ENCODE peak calls at places on chromosome 20, in eight cellular contexts. J is Karpas-422, P is PC-3, G is IMR-90, Q is HepG2, Y is mammary epithelial cell, F is GM23248, B is HCT116. O is an unnamed sample.

GRCh38 chr20:36941403-36941835 is 10.1 kb downstream of the SAMHD1 start:
- DNase-seq in B (no peak), F (peak; percentile 21), J (no peak), G (no peak), P (peak; percentile 55), Q (no peak), Y (no peak), O (peak; percentile 32)

GRCh38 chr20:62352402-62353288 is 14.5 kb downstream of the LAMA5 start:
- DNase-seq in B (no peak), Y (peak; percentile 69), J (no peak), F (no peak), G (no peak), Q (no peak), P (peak; percentile 63), O (peak; percentile 94)

GRCh38 chr20:46307139-46307998 is 929 bp downstream of the CDH22 start:
- DNase-seq in G (peak; percentile 20), B (no peak), Q (peak; percentile 44), F (peak; percentile 68), Y (peak; percentile 25), P (peak; percentile 59), J (peak; percentile 95), O (peak; percentile 98)

GRCh38 chr20:37218431-37218830 is 39.1 kb upstream of the MROH8 start:
- DNase-seq in G (no peak), B (no peak), J (no peak), F (peak; percentile 25), P (no peak), Y (no peak), Q (no peak), O (no peak)

GRCh38 chr20:15613530-15613929 is 959.7 kb downstream of the KIF16B start:
- DNase-seq in F (no peak), Q (no peak), J (no peak), Y (no peak), G (peak; percentile 21), P (no peak), B (no peak), O (no peak)

GRCh38 chr20:63808145-63808724 is 22.8 kb downstream of the ZBTB46 start:
- DNase-seq in G (no peak), Q (no peak), Y (no peak), F (no peak), J (no peak), B (no peak), P (no peak), O (no peak)

GRCh38 chr20:37890643-37891042 is 12.3 kb upstream of the VSTM2L start:
- DNase-seq in F (no peak), B (no peak), P (no peak), G (no peak), Y (no peak), J (no peak), Q (no peak), O (no peak)

GRCh38 chr20:62774076-62774714 is 22.1 kb upstream of the MRGBP start:
- DNase-seq in J (no peak), G (no peak), Q (no peak), Y (no peak), F (no peak), P (no peak), B (no peak), O (no peak)

GRCh38 chr20:25551413-25552210 is 33.7 kb downstream of the NINL start:
- DNase-seq in F (peak; percentile 10), G (no peak), Q (no peak), B (no peak), J (peak; percentile 14), Y (no peak), P (no peak), O (no peak)

GRCh38 chr20:5150226-5151076 is 23.6 kb downstream of the CDS2 start:
- DNase-seq in J (no peak), G (peak; percentile 58), P (peak; percentile 25), F (peak; percentile 55), Q (peak; percentile 96), Y (no peak), B (no peak), O (peak; percentile 81)

GRCh38 chr20:31695849-31696804 is 26.5 kb downstream of the BCL2L1 start:
- DNase-seq in F (peak; percentile 76), P (peak; percentile 95), B (peak; percentile 84), Q (peak; percentile 100), Y (peak; percentile 58), G (peak; percentile 57), J (no peak), O (peak; percentile 87)

GRCh38 chr20:11103866-11104265 is 430.1 kb upstream of the JAG1 start:
- DNase-seq in P (no peak), J (no peak), G (peak; percentile 59), B (no peak), Q (no peak), Y (peak; percentile 22), F (no peak), O (no peak)

GRCh38 chr20:17107127-17107526 is 119.7 kb upstream of the PCSK2 start:
- DNase-seq in P (no peak), J (no peak), F (no peak), G (no peak), B (no peak), Q (no peak), Y (no peak), O (no peak)

GRCh38 chr20:7673841-7674240 is 266.4 kb downstream of the HAO1 start:
- DNase-seq in J (no peak), G (no peak), B (no peak), F (peak; percentile 68), P (peak; percentile 97), Y (peak; percentile 24), Q (no peak), O (no peak)

GRCh38 chr20:61980647-61981583 is 84.8 kb downstream of the TAF4 start:
- DNase-seq in Y (no peak), Q (peak; percentile 72), G (no peak), P (peak; percentile 66), F (peak; percentile 24), J (peak; percentile 49), B (peak; percentile 3), O (peak; percentile 96)

GRCh38 chr20:44746367-44747165 is 901 bp downstream of the KCNK15 start:
- DNase-seq in J (no peak), Q (no peak), P (no peak), Y (no peak), B (no peak), G (no peak), F (peak; percentile 40), O (peak; percentile 86)

GRCh38 chr20:56949318-56949717 is 317.1 kb downstream of the BMP7 start:
- DNase-seq in Y (no peak), B (peak; percentile 22), G (no peak), Q (no peak), P (peak; percentile 17), F (no peak), J (peak; percentile 43), O (no peak)

GRCh38 chr20:23007462-23007861 is 27.6 kb upstream of the SSTR4 start:
- DNase-seq in Q (no peak), F (no peak), P (no peak), Y (no peak), G (no peak), J (no peak), B (no peak), O (no peak)

GRCh38 chr20:6232436-6232835 is 109.6 kb upstream of the FERMT1 start:
- DNase-seq in Y (no peak), J (no peak), B (no peak), G (no peak), F (no peak), P (no peak), Q (no peak), O (no peak)
- H2AFZ ChIP-seq in Y (no peak overlapping the region), J (no peak overlapping the region), B (no peak overlapping the region), G (no peak overlapping the region), F (no peak overlapping the region), P (no peak overlapping the region), Q (no peak overlapping the region), O (no peak overlapping the region)

DNA sequence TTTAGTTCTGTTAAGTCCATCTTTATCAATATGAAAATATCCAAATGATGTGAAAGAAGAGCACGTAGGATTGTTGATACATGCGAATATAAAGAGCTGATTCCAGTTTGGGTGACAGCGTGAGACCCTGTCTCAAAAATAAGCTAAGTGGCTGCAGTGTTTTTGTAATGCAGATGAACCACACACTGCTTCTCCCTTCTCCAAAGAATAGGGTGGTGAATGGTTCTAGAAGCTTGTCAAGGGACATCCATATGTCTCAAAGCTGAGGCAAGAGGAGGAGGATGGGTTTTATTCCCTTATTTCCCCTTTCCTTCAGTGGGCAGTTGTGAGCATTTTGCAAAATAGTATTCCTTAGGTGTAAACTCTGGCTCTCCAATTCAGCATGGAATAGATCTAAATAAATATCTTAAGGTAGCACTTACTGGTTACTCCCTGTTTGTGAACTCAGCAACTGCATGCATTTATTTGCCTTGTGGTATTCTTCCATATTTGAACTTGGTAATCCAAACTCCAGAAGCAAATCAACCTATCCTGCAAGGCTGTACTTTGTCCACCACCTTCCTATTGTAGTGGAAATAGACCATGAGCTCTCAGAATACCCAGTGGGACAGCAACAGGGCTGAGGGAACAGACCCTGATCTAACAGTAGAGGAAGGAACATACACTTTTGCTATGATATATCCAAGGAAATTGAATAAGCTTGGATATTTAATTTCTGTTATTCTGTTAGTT is 38.0 kb downstream of the XRN2 start:
- DNase-seq in Y (no peak), G (no peak), Q (peak; percentile 62), B (no peak), F (no peak), J (no peak), P (no peak), O (no peak)
- H3K36me3 ChIP-seq in Y (peaks cover 31% of the 10 kb centered on the region), G (peaks cover 35% of the 10 kb centered on the region), Q (peaks cover 38% of the 10 kb centered on the region), B (peaks cover 23% of the 10 kb centered on the region), F (peaks cover 54% of the 10 kb centered on the region), J (peaks cover 55% of the 10 kb centered on the region), P (peaks cover 70% of the 10 kb centered on the region), O (peaks cover 44% of the 10 kb centered on the region)

GRCh38 chr20:51536116-51537069 is 6.1 kb downstream of the NFATC2 start:
- DNase-seq in P (no peak), G (no peak), J (no peak), B (no peak), F (no peak), Q (no peak), Y (no peak), O (no peak)
- H4K20me1 ChIP-seq in P (no peaks in the 10 kb centered on the region), G (peaks cover 3% of the 10 kb centered on the region), J (peaks cover 9% of the 10 kb centered on the region), B (no peaks in the 10 kb centered on the region), F (no peaks in the 10 kb centered on the region), Q (no peaks in the 10 kb centered on the region), Y (no peaks in the 10 kb centered on the region), O (no peaks in the 10 kb centered on the region)

GRCh38 chr20:52896348-52896747 is 75.8 kb upstream of the TSHZ2 start:
- DNase-seq in G (no peak), B (no peak), Y (no peak), Q (no peak), F (peak; percentile 6), P (no peak), J (no peak), O (no peak)

GRCh38 chr20:52892023-52892422 is 80.1 kb upstream of the TSHZ2 start:
- DNase-seq in Y (no peak), J (no peak), Q (no peak), G (no peak), B (no peak), P (no peak), F (no peak), O (no peak)

GRCh38 chr20:52893498-52893897 is 78.7 kb upstream of the TSHZ2 start:
- DNase-seq in Q (no peak), Y (no peak), P (no peak), G (no peak), B (no peak), J (no peak), F (no peak), O (no peak)

GRCh38 chr20:52899221-52899620 is 72.9 kb upstream of the TSHZ2 start:
- DNase-seq in Q (no peak), B (no peak), G (no peak), F (no peak), P (no peak), Y (no peak), J (no peak), O (no peak)

DNA sequence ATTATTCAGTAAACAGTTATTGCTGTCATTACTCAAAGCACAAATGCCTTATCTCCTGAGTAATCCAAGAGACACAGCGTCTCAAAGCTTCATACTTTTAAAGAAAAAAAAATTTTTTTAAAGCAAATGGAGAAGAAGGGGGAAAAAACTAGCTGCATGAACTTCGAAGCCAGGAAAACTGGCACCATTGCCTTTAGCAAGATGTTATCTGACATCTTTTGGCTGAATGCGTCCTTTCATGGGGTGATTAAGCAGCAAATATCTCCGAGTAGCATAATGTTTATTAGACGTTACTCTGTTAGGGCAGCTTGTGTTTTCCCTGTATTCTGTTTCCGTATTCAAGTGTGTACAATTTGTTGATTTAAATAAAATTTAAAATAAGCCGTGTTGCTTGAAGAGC is 76.5 kb upstream of the TSHZ2 start:
- DNase-seq in J (no peak), Q (no peak), Y (peak; percentile 5), F (peak; percentile 34), G (no peak), P (no peak), B (no peak), O (no peak)
- H2AFZ ChIP-seq in J (no peak overlapping the region), Q (no peak overlapping the region), Y (peak overlapping the region; percentile 63), F (peak overlapping the region; percentile 49), G (no peak overlapping the region), P (no peak overlapping the region), B (no peak overlapping the region), O (no peak overlapping the region)